ENCODE peak calls at places on chromosomes 2 and 18, in four cellular contexts. O is dorsolateral prefrontal cortex, Q is Peyer's patch, Y is mammary epithelial cell. K is an unnamed sample.

GRCh38 chr2:182330451-182331325 is 96.1 kb downstream of the PDE1A start:
- DNase-seq in O (no peak), Q (no peak), Y (no peak), K (no peak)

GRCh38 chr2:95346738-95347671 is 49.9 kb downstream of the KCNIP3 start:
- DNase-seq in O (peak), Q (no peak), Y (no peak), K (peak)

GRCh38 chr2:154470386-154470785 is 228.1 kb upstream of the KCNJ3 start:
- DNase-seq in O (no peak), Q (no peak), Y (no peak), K (no peak)

GRCh38 chr2:102942098-102942497 is 180.3 kb downstream of the TMEM182 start:
- DNase-seq in O (no peak), Q (no peak), Y (no peak), K (no peak)

GRCh38 chr18:6024740-6025139 is 129.4 kb upstream of the TMEM200C start:
- DNase-seq in O (no peak), Q (no peak), Y (no peak), K (no peak)

GRCh38 chr18:9900699-9901098 is 13.1 kb upstream of the VAPA start:
- DNase-seq in O (no peak), Q (no peak), Y (no peak), K (no peak)

GRCh38 chr2:239326831-239327535 is 73.8 kb downstream of the HDAC4 start:
- DNase-seq in O (peak), Q (peak), Y (peak), K (peak)

GRCh38 chr2:10019174-10019971 is 24.0 kb upstream of the KLF11 start:
- DNase-seq in O (no peak), Q (no peak), Y (peak), K (no peak)

GRCh38 chr2:209834767-209835166 is 63.1 kb downstream of the UNC80 start:
- DNase-seq in O (no peak), Q (no peak), Y (no peak), K (no peak)

GRCh38 chr2:218570850-218571249 is 2.2 kb downstream of the CNOT9 start:
- DNase-seq in O (no peak), Q (no peak), Y (peak), K (no peak)

GRCh38 chr2:128488429-128488828 is 169.8 kb upstream of the HS6ST1 start:
- DNase-seq in O (no peak), Q (no peak), Y (no peak), K (no peak)

GRCh38 chr2:56195563-56195962 is 11.8 kb downstream of the CCDC85A start:
- DNase-seq in O (no peak), Q (no peak), Y (no peak), K (no peak)

GRCh38 chr18:6854811-6855210 is 125.3 kb downstream of the ARHGAP28 start:
- DNase-seq in O (no peak), Q (no peak), Y (no peak), K (no peak)

GRCh38 chr2:196170681-196171247 is 614 bp downstream of the STK17B start:
- DNase-seq in O (no peak), Q (no peak), Y (peak), K (peak)

GRCh38 chr2:151730242-151730975 is 3.9 kb downstream of the NEB start:
- DNase-seq in O (no peak), Q (no peak), Y (peak), K (no peak)

GRCh38 chr2:17107131-17107530 is 411.1 kb downstream of the RAD51AP2 start:
- DNase-seq in O (no peak), Q (no peak), Y (no peak), K (no peak)

GRCh38 chr2:174901075-174901474 is 104.1 kb downstream of the CHN1 start:
- DNase-seq in O (peak), Q (no peak), Y (no peak), K (no peak)

GRCh38 chr2:148554459-148555247 is 89.9 kb upstream of the EPC2 start:
- DNase-seq in O (no peak), Q (no peak), Y (peak), K (no peak)

GRCh38 chr2:16475581-16475980 is 190.1 kb downstream of the CYRIA start:
- DNase-seq in O (no peak), Q (no peak), Y (peak), K (no peak)

GRCh38 chr2:38065502-38066135 is 10.3 kb downstream of the CYP1B1 start:
- DNase-seq in O (no peak), Q (no peak), Y (no peak), K (no peak)

GRCh38 chr2:39994151-39994550 is 215.1 kb upstream of the THUMPD2 start:
- DNase-seq in O (no peak), Q (no peak), Y (peak), K (no peak)

GRCh38 chr2:28282861-28283646 is 109.6 kb upstream of the FOSL2 start:
- DNase-seq in O (no peak), Q (no peak), Y (no peak), K (no peak)

GRCh38 chr18:63765837-63766236 is 9.4 kb upstream of the SERPINB7 start:
- DNase-seq in O (no peak), Q (no peak), Y (no peak), K (no peak)

GRCh38 chr2:38935568-38936172 is 46.0 kb downstream of the ARHGEF33 start:
- DNase-seq in O (no peak), Q (no peak), Y (peak), K (no peak)

GRCh38 chr2:48946444-48947048 is 191.0 kb upstream of the LHCGR start:
- DNase-seq in O (peak), Q (no peak), Y (peak), K (peak)

GRCh38 chr2:96147593-96148201 is 2.5 kb upstream of the DUSP2 start:
- DNase-seq in O (no peak), Q (peak), Y (no peak), K (no peak)

GRCh38 chr2:142165790-142166189 is 35.0 kb upstream of the LRP1B start:
- DNase-seq in O (no peak), Q (no peak), Y (peak), K (no peak)

GRCh38 chr18:22332590-22332989 is 85.1 kb downstream of the CTAGE1 start:
- DNase-seq in O (no peak), Q (no peak), Y (peak), K (no peak)

GRCh38 chr2:53785378-53785777 is 1.4 kb downstream of the ASB3 start:
- DNase-seq in O (no peak), Q (no peak), Y (no peak), K (no peak)

GRCh38 chr2:239304533-239305221 is 96.1 kb downstream of the HDAC4 start:
- DNase-seq in O (peak), Q (no peak), Y (no peak), K (no peak)

GRCh38 chr2:68458962-68459361 is 8.1 kb downstream of the FBXO48 start:
- DNase-seq in O (no peak), Q (no peak), Y (peak), K (peak)

GRCh38 chr2:48483506-48483905 is 46.4 kb upstream of the STON1 start:
- DNase-seq in O (no peak), Q (no peak), Y (no peak), K (no peak)

GRCh38 chr2:179422037-179422643 is 157.5 kb upstream of the SESTD1 start:
- DNase-seq in O (peak), Q (peak), Y (peak), K (peak)

GRCh38 chr18:49668583-49669290 is 106.9 kb downstream of the LIPG start:
- DNase-seq in O (peak), Q (no peak), Y (no peak), K (no peak)

GRCh38 chr18:65943268-65943667 is 192.5 kb downstream of the CDH7 start:
- DNase-seq in O (no peak), Q (no peak), Y (no peak), K (no peak)

GRCh38 chr18:65942103-65942502 is 191.3 kb downstream of the CDH7 start:
- DNase-seq in O (no peak), Q (no peak), Y (no peak), K (no peak)

GRCh38 chr18:65942854-65943253 is 192.0 kb downstream of the CDH7 start:
- DNase-seq in O (no peak), Q (no peak), Y (no peak), K (no peak)

GRCh38 chr18:65938592-65939372 is 188.0 kb downstream of the CDH7 start:
- DNase-seq in O (no peak), Q (no peak), Y (no peak), K (peak)

GRCh38 chr18:65941482-65941881 is 190.7 kb downstream of the CDH7 start:
- DNase-seq in O (no peak), Q (no peak), Y (no peak), K (no peak)
- H3K27ac ChIP-seq in O (no peak), Q (no peak), Y (no peak), K (no peak)

GRCh38 chr2:144359684-144360083 is 160.2 kb downstream of the ZEB2 start:
- DNase-seq in O (no peak), Q (no peak), Y (no peak), K (no peak)
- H3K27ac ChIP-seq in O (no peak), Q (no peak), Y (no peak), K (no peak)

GRCh38 chr2:43027103-43027482 is 199.3 kb downstream of the ZFP36L2 start:
- DNase-seq in O (no peak), Q (no peak), Y (no peak), K (peak)
- H3K27ac ChIP-seq in O (no peak), Q (no peak), Y (no peak), K (no peak)

GRCh38 chr2:232388324-232388891 is 9.9 kb downstream of the ALPP start:
- DNase-seq in O (no peak), Q (no peak), Y (no peak), K (no peak)
- H3K27ac ChIP-seq in O (no peak), Q (no peak), Y (no peak), K (no peak)

DNA sequence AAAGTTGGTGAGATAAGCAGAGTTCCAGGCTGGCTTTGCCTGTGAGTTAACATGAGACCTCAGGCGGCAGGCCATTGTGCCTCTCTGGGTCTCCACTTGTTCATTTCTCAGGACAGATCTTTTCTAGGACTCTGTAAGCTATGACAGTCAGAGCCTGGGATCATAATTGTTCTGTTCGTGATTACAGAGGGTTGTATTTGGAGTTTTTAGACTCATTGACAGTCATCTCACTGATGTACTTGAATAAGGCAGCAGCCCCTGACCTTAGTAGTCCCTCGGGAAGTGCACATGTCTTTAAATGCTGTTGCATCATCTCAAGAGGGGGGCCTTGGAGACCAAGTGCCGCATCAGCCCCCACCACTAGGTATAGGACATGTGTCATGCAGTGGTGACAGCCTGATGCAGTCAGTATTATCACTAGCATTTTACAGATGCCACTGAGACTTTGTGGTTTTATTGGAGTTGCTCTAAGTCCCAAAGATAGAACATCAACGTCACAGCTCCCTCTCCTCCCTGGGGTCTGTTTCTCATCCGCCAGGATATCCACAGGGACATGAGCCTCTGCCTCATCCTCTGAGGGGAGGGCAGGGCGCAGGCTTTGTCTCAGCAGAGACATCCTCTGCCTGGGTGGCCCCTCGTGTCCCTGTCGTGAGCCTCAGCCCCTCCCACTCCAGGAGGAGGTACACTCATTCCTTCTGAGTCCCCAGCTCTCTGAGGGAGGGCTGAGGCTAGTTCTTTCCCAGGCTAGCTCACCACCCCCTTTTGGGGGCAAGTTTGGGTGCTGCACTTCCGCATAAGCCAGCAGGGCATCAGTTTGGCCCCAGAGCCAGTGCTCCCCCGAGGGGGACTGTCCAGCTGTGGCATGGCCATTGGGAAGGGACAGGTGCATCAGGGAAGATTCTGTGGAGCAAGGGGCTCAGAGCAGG is 14.1 kb downstream of the GLI2 start:
- DNase-seq in O (no peak), Q (no peak), Y (no peak), K (no peak)
- H3K27ac ChIP-seq in O (no peak), Q (no peak), Y (no peak), K (no peak)

GRCh38 chr2:216553841-216554240 is 55.2 kb downstream of the RPL37A start:
- DNase-seq in O (no peak), Q (no peak), Y (no peak), K (no peak)
- H3K27ac ChIP-seq in O (no peak), Q (no peak), Y (no peak), K (no peak)

GRCh38 chr2:74131901-74132300 is 15.8 kb downstream of the BOLA3 start:
- DNase-seq in O (no peak), Q (no peak), Y (no peak), K (no peak)

GRCh38 chr2:74128206-74128605 is 19.5 kb downstream of the BOLA3 start:
- DNase-seq in O (no peak), Q (no peak), Y (no peak), K (no peak)

GRCh38 chr2:74130211-74130995 is 17.3 kb downstream of the BOLA3 start:
- DNase-seq in O (no peak), Q (no peak), Y (peak), K (no peak)
- H3K27ac ChIP-seq in O (no peak), Q (no peak), Y (no peak), K (no peak)

GRCh38 chr2:134396493-134396892 is 142.6 kb downstream of the MGAT5 start:
- DNase-seq in O (no peak), Q (no peak), Y (no peak), K (peak)
- H3K27ac ChIP-seq in O (peak), Q (no peak), Y (no peak), K (peak)

GRCh38 chr2:86237172-86237571 is 37.9 kb downstream of the MRPL35 start:
- DNase-seq in O (no peak), Q (no peak), Y (no peak), K (no peak)

GRCh38 chr2:86238354-86238753 is 39.1 kb downstream of the MRPL35 start:
- DNase-seq in O (no peak), Q (peak), Y (no peak), K (no peak)

GRCh38 chr2:86234573-86235131 is 35.4 kb downstream of the MRPL35 start:
- DNase-seq in O (no peak), Q (no peak), Y (no peak), K (no peak)

GRCh38 chr2:86233464-86233863 is 34.2 kb downstream of the MRPL35 start:
- DNase-seq in O (no peak), Q (no peak), Y (no peak), K (no peak)

DNA sequence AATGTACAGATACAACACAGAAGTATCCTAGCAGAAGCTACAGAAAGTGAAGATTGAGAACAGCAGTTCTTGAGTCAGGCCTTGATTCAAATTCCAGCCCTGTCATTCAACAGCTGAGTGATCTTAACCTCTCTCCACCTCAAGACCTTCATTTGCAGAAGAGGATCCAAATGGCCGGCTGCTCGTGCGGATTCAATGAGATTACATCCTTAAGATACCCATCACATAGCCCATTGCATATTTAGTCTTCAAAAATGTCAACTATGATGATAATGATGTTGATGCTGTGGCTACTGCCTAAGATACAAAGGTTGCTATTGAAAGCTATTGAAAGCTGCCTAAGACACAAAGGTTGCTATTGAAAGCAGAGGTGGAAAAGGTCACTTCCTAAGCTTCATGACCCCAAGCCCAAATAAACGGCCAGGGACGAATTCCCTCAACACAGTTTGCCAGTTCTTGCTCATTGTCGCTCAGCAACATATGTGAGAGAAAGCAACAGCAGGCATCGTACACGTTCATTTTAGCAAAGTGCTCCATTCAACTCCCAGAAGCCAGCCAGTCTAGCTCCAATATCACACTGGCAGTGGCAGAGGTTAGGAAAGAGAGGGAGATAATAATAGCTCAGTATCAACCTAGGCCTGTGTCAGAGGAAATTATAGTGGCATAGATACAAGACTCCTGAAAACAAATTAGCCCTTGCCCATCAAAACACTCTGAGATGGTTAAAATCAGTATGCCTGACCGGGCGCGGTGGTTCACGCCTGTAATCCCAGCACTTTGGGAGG is 36.1 kb downstream of the MRPL35 start:
- DNase-seq in O (no peak), Q (no peak), Y (no peak), K (no peak)
- H3K27ac ChIP-seq in O (no peak), Q (no peak), Y (no peak), K (no peak)

K was measured in small intestine.